ENCODE peak calls at places on chromosomes 7 and 10, in five cellular contexts. One of them, this sample, is unnamed.

GRCh38 chr7:44103941-44104879 is at the start of gene AEBP1:
- DNase-seq in dorsolateral prefrontal cortex: no peak
- DNase-seq in fibroblast of lung: no peak
- DNase-seq in sigmoid colon: peak; percentile 74
- DNase-seq in thyroid gland: peak; percentile 35
- DNase-seq in this sample: no peak

GRCh38 chr10:44004913-44005787 is 356.5 kb upstream of the ZNF32 start:
- DNase-seq in fibroblast of lung: no peak
- DNase-seq in sigmoid colon: no peak
- DNase-seq in dorsolateral prefrontal cortex: no peak
- DNase-seq in thyroid gland: no peak
- DNase-seq in this sample: no peak

GRCh38 chr7:20330797-20331230 is at the start of gene ITGB8:
- DNase-seq in thyroid gland: no peak
- DNase-seq in dorsolateral prefrontal cortex: no peak
- DNase-seq in fibroblast of lung: no peak
- DNase-seq in sigmoid colon: peak; percentile 78
- DNase-seq in this sample: no peak

GRCh38 chr7:76086070-76086469 is 38.2 kb downstream of the MDH2 start:
- DNase-seq in dorsolateral prefrontal cortex: no peak
- DNase-seq in fibroblast of lung: no peak
- DNase-seq in sigmoid colon: no peak
- DNase-seq in thyroid gland: no peak
- DNase-seq in this sample: no peak

GRCh38 chr10:79295593-79295992 is 51.7 kb upstream of the PPIF start:
- DNase-seq in thyroid gland: no peak
- DNase-seq in fibroblast of lung: no peak
- DNase-seq in sigmoid colon: no peak
- DNase-seq in dorsolateral prefrontal cortex: no peak
- DNase-seq in this sample: no peak

GRCh38 chr10:96998329-96998888 is 166.3 kb downstream of the LCOR start:
- DNase-seq in sigmoid colon: no peak
- DNase-seq in thyroid gland: peak; percentile 73
- DNase-seq in fibroblast of lung: peak; percentile 84
- DNase-seq in dorsolateral prefrontal cortex: no peak
- DNase-seq in this sample: peak; percentile 78

GRCh38 chr10:6164271-6165095 is 38.2 kb upstream of the PFKFB3 start:
- DNase-seq in fibroblast of lung: no peak
- DNase-seq in sigmoid colon: peak; percentile 63
- DNase-seq in thyroid gland: no peak
- DNase-seq in dorsolateral prefrontal cortex: no peak
- DNase-seq in this sample: no peak

GRCh38 chr7:81264116-81264515 is 345.3 kb upstream of the SEMA3C start:
- DNase-seq in thyroid gland: no peak
- DNase-seq in sigmoid colon: no peak
- DNase-seq in fibroblast of lung: no peak
- DNase-seq in dorsolateral prefrontal cortex: no peak
- DNase-seq in this sample: no peak

GRCh38 chr10:91198781-91199180 is 21.7 kb upstream of the PCGF5 start:
- DNase-seq in sigmoid colon: no peak
- DNase-seq in dorsolateral prefrontal cortex: no peak
- DNase-seq in thyroid gland: no peak
- DNase-seq in fibroblast of lung: peak; percentile 94
- DNase-seq in this sample: no peak

GRCh38 chr10:10798021-10798420 is 219.7 kb upstream of the CELF2 start:
- DNase-seq in sigmoid colon: no peak
- DNase-seq in fibroblast of lung: peak; percentile 45
- DNase-seq in dorsolateral prefrontal cortex: no peak
- DNase-seq in thyroid gland: no peak
- DNase-seq in this sample: no peak

GRCh38 chr10:10796774-10797415 is 220.8 kb upstream of the CELF2 start:
- DNase-seq in sigmoid colon: no peak
- DNase-seq in thyroid gland: no peak
- DNase-seq in dorsolateral prefrontal cortex: no peak
- DNase-seq in fibroblast of lung: peak; percentile 37
- DNase-seq in this sample: no peak

GRCh38 chr10:10797467-10797866 is 220.2 kb upstream of the CELF2 start:
- DNase-seq in thyroid gland: peak; percentile 19
- DNase-seq in sigmoid colon: no peak
- DNase-seq in fibroblast of lung: peak; percentile 18
- DNase-seq in dorsolateral prefrontal cortex: no peak
- DNase-seq in this sample: no peak

GRCh38 chr10:10796061-10796773 is 221.5 kb upstream of the CELF2 start:
- DNase-seq in dorsolateral prefrontal cortex: no peak
- DNase-seq in fibroblast of lung: peak; percentile 73
- DNase-seq in thyroid gland: no peak
- DNase-seq in sigmoid colon: no peak
- DNase-seq in this sample: no peak

GRCh38 chr10:10798543-10799192 is 219.0 kb upstream of the CELF2 start:
- DNase-seq in thyroid gland: no peak
- DNase-seq in dorsolateral prefrontal cortex: no peak
- DNase-seq in sigmoid colon: peak; percentile 71
- DNase-seq in fibroblast of lung: peak; percentile 24
- DNase-seq in this sample: no peak
- H3K4me3 ChIP-seq in thyroid gland: no peak overlapping the region
- H3K4me3 ChIP-seq in dorsolateral prefrontal cortex: peak overlapping the region; percentile 35
- H3K4me3 ChIP-seq in sigmoid colon: peak overlapping the region; percentile 37
- H3K4me3 ChIP-seq in fibroblast of lung: no peak overlapping the region
- H3K4me3 ChIP-seq in this sample: no peak overlapping the region

GRCh38 chr7:156308976-156309620 is 331.5 kb upstream of the RNF32 start:
- DNase-seq in dorsolateral prefrontal cortex: peak; percentile 32
- DNase-seq in sigmoid colon: no peak
- DNase-seq in fibroblast of lung: no peak
- DNase-seq in thyroid gland: no peak
- DNase-seq in this sample: no peak

GRCh38 chr7:156307193-156307592 is 333.4 kb upstream of the RNF32 start:
- DNase-seq in dorsolateral prefrontal cortex: no peak
- DNase-seq in fibroblast of lung: no peak
- DNase-seq in sigmoid colon: no peak
- DNase-seq in thyroid gland: no peak
- DNase-seq in this sample: no peak
- TF ChIP-seq CTCF in dorsolateral prefrontal cortex: no peak
- TF ChIP-seq CTCF in fibroblast of lung: no peak
- TF ChIP-seq CTCF in sigmoid colon: no peak
- TF ChIP-seq CTCF in thyroid gland: no peak
- TF ChIP-seq CTCF in this sample: no peak

GRCh38 chr7:47580175-47580701 is 1.7 kb downstream of the TNS3 start:
- DNase-seq in sigmoid colon: no peak
- DNase-seq in fibroblast of lung: peak; percentile 56
- DNase-seq in dorsolateral prefrontal cortex: no peak
- DNase-seq in thyroid gland: no peak
- DNase-seq in this sample: no peak

GRCh38 chr7:47577351-47577919 is 4.5 kb downstream of the TNS3 start:
- DNase-seq in thyroid gland: no peak
- DNase-seq in fibroblast of lung: peak; percentile 62
- DNase-seq in dorsolateral prefrontal cortex: no peak
- DNase-seq in sigmoid colon: no peak
- DNase-seq in this sample: no peak

GRCh38 chr7:47576909-47577255 is 5.0 kb downstream of the TNS3 start:
- DNase-seq in sigmoid colon: no peak
- DNase-seq in fibroblast of lung: no peak
- DNase-seq in thyroid gland: peak; percentile 51
- DNase-seq in dorsolateral prefrontal cortex: no peak
- DNase-seq in this sample: no peak

GRCh38 chr7:47579458-47579857 is 2.5 kb downstream of the TNS3 start:
- DNase-seq in thyroid gland: no peak
- DNase-seq in sigmoid colon: no peak
- DNase-seq in fibroblast of lung: no peak
- DNase-seq in dorsolateral prefrontal cortex: no peak
- DNase-seq in this sample: no peak

GRCh38 chr7:47578581-47579270 is 3.2 kb downstream of the TNS3 start:
- DNase-seq in thyroid gland: no peak
- DNase-seq in dorsolateral prefrontal cortex: no peak
- DNase-seq in fibroblast of lung: peak; percentile 55
- DNase-seq in sigmoid colon: no peak
- DNase-seq in this sample: no peak
- H3K4me3 ChIP-seq in thyroid gland: no peak overlapping the region
- H3K4me3 ChIP-seq in dorsolateral prefrontal cortex: no peak overlapping the region
- H3K4me3 ChIP-seq in fibroblast of lung: no peak overlapping the region
- H3K4me3 ChIP-seq in sigmoid colon: no peak overlapping the region
- H3K4me3 ChIP-seq in this sample: no peak overlapping the region

GRCh38 chr7:3200504-3200903 is 100.5 kb upstream of the SDK1 start:
- DNase-seq in sigmoid colon: peak; percentile 43
- DNase-seq in dorsolateral prefrontal cortex: no peak
- DNase-seq in fibroblast of lung: peak; percentile 71
- DNase-seq in thyroid gland: no peak
- DNase-seq in this sample: no peak
- TF ChIP-seq CTCF in sigmoid colon: no peak
- TF ChIP-seq CTCF in dorsolateral prefrontal cortex: no peak
- TF ChIP-seq CTCF in fibroblast of lung: peak; percentile 76
- TF ChIP-seq CTCF in thyroid gland: no peak
- TF ChIP-seq CTCF in this sample: peak; percentile 78

GRCh38 chr10:4108693-4109092 is 323.7 kb upstream of the KLF6 start:
- DNase-seq in thyroid gland: no peak
- DNase-seq in dorsolateral prefrontal cortex: no peak
- DNase-seq in sigmoid colon: no peak
- DNase-seq in fibroblast of lung: no peak
- DNase-seq in this sample: no peak

GRCh38 chr10:4111593-4111992 is 326.6 kb upstream of the KLF6 start:
- DNase-seq in sigmoid colon: no peak
- DNase-seq in thyroid gland: no peak
- DNase-seq in fibroblast of lung: peak; percentile 84
- DNase-seq in dorsolateral prefrontal cortex: no peak
- DNase-seq in this sample: no peak

GRCh38 chr10:4103586-4103985 is 318.6 kb upstream of the KLF6 start:
- DNase-seq in dorsolateral prefrontal cortex: no peak
- DNase-seq in fibroblast of lung: no peak
- DNase-seq in sigmoid colon: no peak
- DNase-seq in thyroid gland: no peak
- DNase-seq in this sample: no peak

GRCh38 chr10:4109469-4109868 is 324.5 kb upstream of the KLF6 start:
- DNase-seq in dorsolateral prefrontal cortex: no peak
- DNase-seq in fibroblast of lung: peak; percentile 89
- DNase-seq in sigmoid colon: no peak
- DNase-seq in thyroid gland: no peak
- DNase-seq in this sample: no peak

DNA sequence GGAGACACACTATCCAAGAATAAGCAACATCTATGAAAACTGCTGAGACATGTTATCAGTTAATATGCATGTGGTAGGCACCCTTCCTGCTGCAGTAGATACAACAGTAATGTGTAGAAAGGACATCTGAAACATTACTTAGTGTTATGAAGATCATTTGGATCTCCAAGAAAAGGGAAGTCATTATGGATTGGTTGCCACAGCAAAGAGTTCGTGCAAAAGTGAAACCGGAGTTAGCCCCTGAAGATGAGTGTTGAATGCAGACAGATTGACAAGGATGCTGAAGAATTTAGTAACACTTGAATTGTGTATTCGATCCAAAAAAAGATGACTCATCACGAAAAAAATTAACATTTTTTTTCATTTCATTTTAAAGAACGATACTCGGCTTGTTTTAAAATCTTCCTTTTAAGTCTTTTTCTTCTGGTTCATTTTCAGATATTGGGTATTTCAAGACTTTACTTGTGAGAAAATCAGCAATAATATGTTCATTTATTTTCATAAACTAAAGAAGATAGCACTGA is 322.4 kb upstream of the KLF6 start:
- DNase-seq in thyroid gland: no peak
- DNase-seq in fibroblast of lung: no peak
- DNase-seq in dorsolateral prefrontal cortex: no peak
- DNase-seq in sigmoid colon: no peak
- DNase-seq in this sample: no peak
- H3K4me3 ChIP-seq in thyroid gland: no peak overlapping the region
- H3K4me3 ChIP-seq in fibroblast of lung: no peak overlapping the region
- H3K4me3 ChIP-seq in dorsolateral prefrontal cortex: no peak overlapping the region
- H3K4me3 ChIP-seq in sigmoid colon: no peak overlapping the region
- H3K4me3 ChIP-seq in this sample: no peak overlapping the region

DNA sequence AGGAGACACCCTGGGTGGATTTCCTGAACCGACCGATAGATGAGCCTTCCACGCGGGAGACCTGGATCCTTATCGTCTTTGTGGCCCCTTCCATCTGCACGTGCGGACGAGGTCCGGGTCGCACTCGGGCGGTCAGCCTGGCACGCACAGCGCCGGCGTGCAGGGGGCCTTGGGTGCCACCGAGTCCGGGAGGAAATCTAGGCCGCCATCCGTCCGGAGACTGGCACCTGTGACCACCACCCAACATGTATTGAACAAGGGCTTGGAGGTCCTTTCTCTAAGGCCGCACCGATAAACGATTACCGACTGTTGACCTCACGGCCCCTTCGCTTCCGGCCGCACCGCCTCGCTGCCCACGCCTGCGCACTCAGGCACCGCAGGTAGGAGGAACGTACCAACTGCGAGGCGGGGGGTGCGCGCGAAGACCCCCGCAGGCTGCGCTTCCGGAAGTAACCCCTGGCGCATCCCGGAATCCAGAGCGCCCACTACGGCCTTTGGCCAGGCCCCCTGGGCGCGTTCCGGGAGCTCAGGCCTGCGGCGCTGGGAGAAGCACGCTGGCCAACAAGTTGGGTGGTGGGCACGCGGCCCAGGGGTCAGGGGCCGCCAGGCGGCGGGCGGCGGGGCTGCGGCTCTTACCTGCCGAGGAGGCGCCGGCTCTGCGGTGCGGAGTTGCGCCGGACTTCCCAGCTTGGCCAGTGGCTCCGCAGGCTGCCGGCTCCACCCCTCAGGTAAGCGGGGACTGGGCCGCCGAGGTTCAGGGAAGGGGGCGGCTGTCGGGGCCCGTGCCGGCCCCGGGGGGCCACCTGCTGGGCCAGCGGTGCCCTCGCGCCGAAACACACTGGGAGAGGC is at the start of the genes ACTR3C and LRRC61:
- DNase-seq in fibroblast of lung: no peak
- DNase-seq in dorsolateral prefrontal cortex: no peak
- DNase-seq in thyroid gland: peak; percentile 71
- DNase-seq in sigmoid colon: no peak
- DNase-seq in this sample: no peak
- TF ChIP-seq CTCF in fibroblast of lung: no peak
- TF ChIP-seq CTCF in dorsolateral prefrontal cortex: no peak
- TF ChIP-seq CTCF in thyroid gland: no peak
- TF ChIP-seq CTCF in sigmoid colon: no peak
- TF ChIP-seq CTCF in this sample: peak; percentile 40

GRCh38 chr10:124138883-124139348 is 45.5 kb upstream of the CHST15 start:
- DNase-seq in fibroblast of lung: no peak
- DNase-seq in dorsolateral prefrontal cortex: no peak
- DNase-seq in thyroid gland: no peak
- DNase-seq in sigmoid colon: peak; percentile 18
- DNase-seq in this sample: no peak
- H3K4me3 ChIP-seq in fibroblast of lung: no peak overlapping the region
- H3K4me3 ChIP-seq in dorsolateral prefrontal cortex: no peak overlapping the region
- H3K4me3 ChIP-seq in thyroid gland: no peak overlapping the region
- H3K4me3 ChIP-seq in sigmoid colon: no peak overlapping the region
- H3K4me3 ChIP-seq in this sample: no peak overlapping the region

GRCh38 chr10:119644994-119645393 is 6.2 kb upstream of the BAG3 start:
- DNase-seq in thyroid gland: no peak
- DNase-seq in dorsolateral prefrontal cortex: no peak
- DNase-seq in sigmoid colon: no peak
- DNase-seq in fibroblast of lung: no peak
- DNase-seq in this sample: no peak

GRCh38 chr10:119643306-119644214 is 7.6 kb upstream of the BAG3 start:
- DNase-seq in dorsolateral prefrontal cortex: no peak
- DNase-seq in thyroid gland: no peak
- DNase-seq in fibroblast of lung: peak; percentile 50
- DNase-seq in sigmoid colon: no peak
- DNase-seq in this sample: no peak

GRCh38 chr10:119640875-119641526 is 10.2 kb upstream of the BAG3 start:
- DNase-seq in dorsolateral prefrontal cortex: no peak
- DNase-seq in thyroid gland: no peak
- DNase-seq in fibroblast of lung: no peak
- DNase-seq in sigmoid colon: no peak
- DNase-seq in this sample: no peak

GRCh38 chr10:119642556-119643111 is 8.5 kb upstream of the BAG3 start:
- DNase-seq in fibroblast of lung: no peak
- DNase-seq in sigmoid colon: no peak
- DNase-seq in thyroid gland: no peak
- DNase-seq in dorsolateral prefrontal cortex: no peak
- DNase-seq in this sample: no peak

GRCh38 chr10:119644215-119644826 is 6.9 kb upstream of the BAG3 start:
- DNase-seq in dorsolateral prefrontal cortex: no peak
- DNase-seq in sigmoid colon: no peak
- DNase-seq in fibroblast of lung: no peak
- DNase-seq in thyroid gland: no peak
- DNase-seq in this sample: no peak
- TF ChIP-seq CTCF in dorsolateral prefrontal cortex: no peak
- TF ChIP-seq CTCF in sigmoid colon: no peak
- TF ChIP-seq CTCF in fibroblast of lung: peak; percentile 17
- TF ChIP-seq CTCF in thyroid gland: no peak
- TF ChIP-seq CTCF in this sample: no peak

This sample was measured in epithelial cell of proximal tubule.